ENCODE peak calls at places on chromosomes 6 and 20, in four cellular contexts. P, I, V and H are unnamed samples.

GRCh38 chr6:135397172-135397952 is 100.2 kb downstream of the AHI1 start:
- DNase-seq in V (no peak), P (no peak), I (no peak), H (no peak)

GRCh38 chr6:155126727-155127439 is 131.8 kb downstream of the TIAM2 start:
- DNase-seq in V (no peak), P (no peak), I (peak; percentile 78), H (no peak)

GRCh38 chr6:82818727-82819126 is 246.9 kb downstream of the UBE3D start:
- DNase-seq in I (peak; percentile 38), P (peak; percentile 54), V (no peak), H (no peak)

GRCh38 chr6:45964300-45964699 is 51.4 kb downstream of the CLIC5 start:
- DNase-seq in P (no peak), I (no peak), V (no peak), H (no peak)

GRCh38 chr20:51500936-51501335 is 41.6 kb downstream of the NFATC2 start:
- DNase-seq in P (no peak), I (no peak), V (no peak), H (no peak)

GRCh38 chr6:130152908-130153510 is 69.7 kb downstream of the SAMD3 start:
- DNase-seq in I (no peak), V (no peak), P (no peak), H (no peak)

GRCh38 chr6:75546401-75546800 is 52.8 kb upstream of the FILIP1 start:
- DNase-seq in V (no peak), P (no peak), I (no peak), H (no peak)

GRCh38 chr6:13523826-13524622 is 36.6 kb upstream of the GFOD1 start:
- DNase-seq in V (no peak), I (no peak), P (no peak), H (no peak)

GRCh38 chr6:62043079-62043478 is 242.9 kb downstream of the KHDRBS2 start:
- DNase-seq in P (no peak), V (no peak), I (no peak), H (no peak)

GRCh38 chr20:62147528-62147927 is 4.0 kb downstream of the SS18L1 start:
- DNase-seq in V (no peak), I (no peak), P (no peak), H (no peak)

GRCh38 chr20:2619961-2620595 is 32.4 kb upstream of the NOP56 start:
- DNase-seq in I (no peak), P (no peak), V (no peak), H (no peak)

GRCh38 chr20:58003525-58003924 is 224.9 kb downstream of the ANKRD60 start:
- DNase-seq in I (no peak), P (no peak), V (no peak), H (no peak)

GRCh38 chr6:17101422-17102257 is at the start of gene STMND1:
- DNase-seq in I (peak; percentile 47), V (peak; percentile 25), P (no peak), H (no peak)

GRCh38 chr20:62640870-62641748 is 1.2 kb upstream of the SLCO4A1 start:
- DNase-seq in P (no peak), V (no peak), I (no peak), H (no peak)

GRCh38 chr6:135506270-135506997 is 8.9 kb upstream of the AHI1 start:
- DNase-seq in V (no peak), I (peak; percentile 3), P (no peak), H (no peak)

GRCh38 chr20:46928580-46929132 is 34.0 kb downstream of the EYA2 start:
- DNase-seq in V (no peak), I (no peak), P (peak; percentile 11), H (no peak)

GRCh38 chr20:46065006-46065405 is 24.8 kb downstream of the NCOA5 start:
- DNase-seq in P (no peak), V (no peak), I (no peak), H (no peak)

GRCh38 chr6:42367353-42368011 is 84.2 kb downstream of the TRERF1 start:
- DNase-seq in I (no peak), P (no peak), V (no peak), H (no peak)

GRCh38 chr6:98566126-98566525 is 268.2 kb upstream of the POU3F2 start:
- DNase-seq in P (no peak), I (no peak), V (no peak), H (no peak)

GRCh38 chr6:55443238-55444134 is 116.2 kb downstream of the GFRAL start:
- DNase-seq in I (no peak), V (no peak), P (no peak), H (no peak)

GRCh38 chr6:162621246-162621645 is 106.3 kb downstream of the PRKN start:
- DNase-seq in P (no peak), V (no peak), I (no peak), H (no peak)

GRCh38 chr6:79089552-79090404 is 11.7 kb upstream of the PHIP start:
- DNase-seq in P (no peak), V (no peak), I (no peak), H (no peak)

GRCh38 chr20:10061641-10062040 is 26.9 kb downstream of the ANKEF1 start:
- DNase-seq in I (no peak), P (no peak), V (peak; percentile 13), H (no peak)

GRCh38 chr6:112683926-112684325 is 336.8 kb downstream of the RFPL4B start:
- DNase-seq in I (no peak), V (no peak), P (peak; percentile 91), H (no peak)

GRCh38 chr6:83467620-83468036 is 36.8 kb upstream of the ME1 start:
- DNase-seq in P (no peak), I (no peak), V (peak; percentile 22), H (no peak)

GRCh38 chr6:12423852-12424251 is 133.7 kb downstream of the EDN1 start:
- DNase-seq in P (no peak), I (no peak), V (no peak), H (no peak)

GRCh38 chr6:131979515-131980337 is 28.6 kb upstream of the CCN2 start:
- DNase-seq in I (no peak), V (no peak), P (peak; percentile 88), H (no peak)

GRCh38 chr20:31678389-31679356 is 41.0 kb downstream of the COX4I2 start:
- DNase-seq in V (no peak), I (peak; percentile 90), P (no peak), H (no peak)

GRCh38 chr6:1515280-1515679 is 94.4 kb upstream of the FOXC1 start:
- DNase-seq in I (no peak), P (no peak), V (no peak), H (no peak)

GRCh38 chr6:54204921-54205511 is 93.8 kb downstream of the MLIP start:
- DNase-seq in V (no peak), I (no peak), P (no peak), H (no peak)

GRCh38 chr20:1471242-1471641 is 4.6 kb upstream of the NSFL1C start:
- DNase-seq in V (no peak), I (no peak), P (no peak), H (no peak)

GRCh38 chr20:47126709-47127108 is 229.8 kb downstream of the ZMYND8 start:
- DNase-seq in I (no peak), V (no peak), P (peak; percentile 52), H (no peak)

GRCh38 chr6:110404602-110405001 is 10.8 kb downstream of the DDO start:
- DNase-seq in I (no peak), V (no peak), P (peak; percentile 66), H (no peak)

GRCh38 chr6:111517965-111518364 is 34.9 kb upstream of the REV3L start:
- DNase-seq in V (no peak), P (no peak), I (no peak), H (no peak)
- TF ChIP-seq CTCF in V (no peak), P (no peak), I (no peak), H (no peak)

GRCh38 chr6:56757585-56757984 is 114.9 kb upstream of the DST start:
- DNase-seq in V (no peak), P (no peak), I (no peak), H (no peak)
- TF ChIP-seq CTCF in V (peak; percentile 45), P (peak; percentile 55), I (peak; percentile 42), H (no peak)

GRCh38 chr6:35728663-35729348 is 8.0 kb upstream of the ARMC12 start:
- DNase-seq in P (no peak), V (peak; percentile 65), I (no peak), H (peak; percentile 46)
- TF ChIP-seq CTCF in P (no peak), V (no peak), I (no peak), H (peak; percentile 15)

GRCh38 chr6:107489636-107490567 is at the start of gene SOBP:
- DNase-seq in P (no peak), V (peak; percentile 80), I (peak; percentile 12), H (peak; percentile 35)
- TF ChIP-seq CTCF in P (no peak), V (peak; percentile 49), I (no peak), H (no peak)

GRCh38 chr6:38720295-38720694 is 5.2 kb downstream of the DNAH8 start:
- DNase-seq in V (no peak), I (no peak), P (no peak), H (no peak)
- TF ChIP-seq CTCF in V (no peak), I (peak; percentile 48), P (peak; percentile 13), H (no peak)

DNA sequence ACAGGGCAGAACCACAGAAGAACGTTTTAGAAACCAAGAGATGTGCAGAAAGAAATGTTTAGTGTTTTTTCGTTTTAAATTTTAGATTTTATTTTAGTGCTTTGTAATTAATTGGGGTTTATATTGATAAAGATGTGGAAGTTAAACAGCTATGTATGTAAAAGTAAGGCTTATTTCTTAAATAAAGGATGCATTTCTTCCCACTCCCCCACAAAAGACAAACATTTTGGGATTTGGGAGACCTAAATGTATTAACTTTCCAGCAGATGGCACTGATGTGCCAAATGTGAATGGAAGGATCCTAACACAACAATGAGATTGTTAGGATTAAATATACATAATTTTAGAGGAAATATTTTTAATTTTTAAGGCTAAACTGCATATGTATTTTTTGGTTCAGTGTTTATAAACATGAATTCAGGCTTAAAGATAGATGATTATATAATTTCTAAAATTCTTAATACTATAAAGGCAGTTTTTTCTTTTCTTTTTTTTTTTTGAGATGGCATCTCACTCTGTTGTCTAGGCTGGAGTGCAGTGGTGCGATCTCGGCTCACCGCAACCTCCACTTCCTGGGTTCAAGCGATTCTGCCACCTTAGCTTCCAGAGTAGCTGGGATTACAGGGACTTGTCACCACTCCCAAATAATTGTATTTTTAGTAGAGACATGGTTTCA is 12.0 kb downstream of the PFDN4 start:
- DNase-seq in P (no peak), I (peak; percentile 12), V (no peak), H (no peak)
- TF ChIP-seq CTCF in P (peak; percentile 54), I (peak; percentile 92), V (peak; percentile 70), H (peak; percentile 36)